ENCODE peak calls at places on chromosomes 13 and 19, in eight cellular contexts. O, L, V, S, R, D, X and Q are unnamed samples.

GRCh38 chr13:67383358-67383757 is 153.2 kb upstream of the PCDH9 start:
- DNase-seq in O (no peak), L (no peak), V (no peak), S (no peak), R (no peak), D (no peak), X (no peak), Q (no peak)

GRCh38 chr19:51602189-51602854 is 27.9 kb downstream of the SIGLEC5 start:
- DNase-seq in O (no peak), L (no peak), V (no peak), S (no peak), R (no peak), D (no peak), X (no peak), Q (no peak)

GRCh38 chr13:110560606-110561334 is 752 bp downstream of the RAB20 start:
- DNase-seq in O (no peak), L (peak; percentile 39), V (no peak), S (peak; percentile 51), R (peak; percentile 51), D (no peak), X (no peak), Q (no peak)

GRCh38 chr13:110634558-110634957 is 19.2 kb downstream of the NAXD start:
- DNase-seq in O (no peak), L (no peak), V (peak; percentile 65), S (no peak), R (peak; percentile 41), D (peak; percentile 37), X (no peak), Q (no peak)

GRCh38 chr13:53068841-53069520 is 40.4 kb downstream of the OLFM4 start:
- DNase-seq in O (no peak), L (no peak), V (no peak), S (no peak), R (no peak), D (no peak), X (no peak), Q (peak; percentile 24)

GRCh38 chr13:98842858-98843481 is 90.5 kb upstream of the SLC15A1 start:
- DNase-seq in O (peak; percentile 40), L (peak; percentile 34), V (no peak), S (peak; percentile 78), R (peak; percentile 82), D (peak; percentile 43), X (peak; percentile 51), Q (peak; percentile 29)

GRCh38 chr19:5038631-5039271 is 69.8 kb downstream of the KDM4B start:
- DNase-seq in O (no peak), L (no peak), V (no peak), S (no peak), R (peak; percentile 70), D (no peak), X (peak; percentile 47), Q (no peak)

GRCh38 chr19:54916822-54917221 is 10.9 kb downstream of the NCR1 start:
- DNase-seq in O (no peak), L (no peak), V (no peak), S (no peak), R (no peak), D (no peak), X (no peak), Q (no peak)

GRCh38 chr13:100608906-100609305 is 20.3 kb upstream of the GGACT start:
- DNase-seq in O (no peak), L (no peak), V (no peak), S (no peak), R (peak; percentile 14), D (no peak), X (no peak), Q (no peak)